ENCODE peak calls at places on chromosomes 4 and X, in five cellular contexts. One of them, this sample, is unnamed.

GRCh38 chr4:37008199-37008598 is 236.3 kb upstream of the NWD2 start:
- DNase-seq in mucosa of gallbladder: peak
- DNase-seq in activated T-helper 9 cell treated with anti-CD3 and anti-CD28 coated beads, Interleukin-2, amount 50 U/mL, for 16 hours: no peak
- DNase-seq in H4: peak
- DNase-seq in naive thymus-derived CD8-positive, alpha-beta T cell: no peak
- DNase-seq in this sample: peak

GRCh38 chrX:16148896-16149295 is 18.4 kb upstream of the MAGEB17 start:
- DNase-seq in mucosa of gallbladder: no peak
- DNase-seq in activated T-helper 9 cell treated with anti-CD3 and anti-CD28 coated beads, Interleukin-2, amount 50 U/mL, for 16 hours: no peak
- DNase-seq in H4: peak
- DNase-seq in naive thymus-derived CD8-positive, alpha-beta T cell: no peak
- DNase-seq in this sample: no peak

GRCh38 chr4:84498203-84499026 is 677 bp downstream of the NKX6-1 start:
- DNase-seq in mucosa of gallbladder: no peak
- DNase-seq in activated T-helper 9 cell treated with anti-CD3 and anti-CD28 coated beads, Interleukin-2, amount 50 U/mL, for 16 hours: no peak
- DNase-seq in H4: peak
- DNase-seq in naive thymus-derived CD8-positive, alpha-beta T cell: no peak
- DNase-seq in this sample: peak

GRCh38 chr4:41866799-41867677 is 68.2 kb upstream of the TMEM33 start:
- DNase-seq in mucosa of gallbladder: no peak
- DNase-seq in activated T-helper 9 cell treated with anti-CD3 and anti-CD28 coated beads, Interleukin-2, amount 50 U/mL, for 16 hours: no peak
- DNase-seq in H4: no peak
- DNase-seq in naive thymus-derived CD8-positive, alpha-beta T cell: no peak
- DNase-seq in this sample: no peak

GRCh38 chr4:119046263-119046662 is 89.4 kb upstream of the MYOZ2 start:
- DNase-seq in mucosa of gallbladder: no peak
- DNase-seq in activated T-helper 9 cell treated with anti-CD3 and anti-CD28 coated beads, Interleukin-2, amount 50 U/mL, for 16 hours: no peak
- DNase-seq in H4: no peak
- DNase-seq in naive thymus-derived CD8-positive, alpha-beta T cell: no peak
- DNase-seq in this sample: no peak

GRCh38 chr4:88807499-88807898 is 109.9 kb upstream of the NAP1L5 start:
- DNase-seq in mucosa of gallbladder: peak
- DNase-seq in activated T-helper 9 cell treated with anti-CD3 and anti-CD28 coated beads, Interleukin-2, amount 50 U/mL, for 16 hours: no peak
- DNase-seq in H4: no peak
- DNase-seq in naive thymus-derived CD8-positive, alpha-beta T cell: no peak
- DNase-seq in this sample: no peak

GRCh38 chr4:155629831-155630425 is 36.7 kb upstream of the GUCY1A1 start:
- DNase-seq in mucosa of gallbladder: no peak
- DNase-seq in activated T-helper 9 cell treated with anti-CD3 and anti-CD28 coated beads, Interleukin-2, amount 50 U/mL, for 16 hours: no peak
- DNase-seq in H4: peak
- DNase-seq in naive thymus-derived CD8-positive, alpha-beta T cell: no peak
- DNase-seq in this sample: no peak

GRCh38 chr4:185033950-185034349 is 15.7 kb downstream of the HELT start:
- DNase-seq in mucosa of gallbladder: no peak
- DNase-seq in activated T-helper 9 cell treated with anti-CD3 and anti-CD28 coated beads, Interleukin-2, amount 50 U/mL, for 16 hours: no peak
- DNase-seq in H4: no peak
- DNase-seq in naive thymus-derived CD8-positive, alpha-beta T cell: no peak
- DNase-seq in this sample: no peak

GRCh38 chrX:153342762-153343558 is 9.0 kb downstream of the ZNF275 start:
- DNase-seq in mucosa of gallbladder: no peak
- DNase-seq in activated T-helper 9 cell treated with anti-CD3 and anti-CD28 coated beads, Interleukin-2, amount 50 U/mL, for 16 hours: no peak
- DNase-seq in H4: no peak
- DNase-seq in naive thymus-derived CD8-positive, alpha-beta T cell: no peak
- DNase-seq in this sample: no peak

GRCh38 chr4:156977435-156978160 is 6.0 kb upstream of the PDGFC start:
- DNase-seq in mucosa of gallbladder: no peak
- DNase-seq in activated T-helper 9 cell treated with anti-CD3 and anti-CD28 coated beads, Interleukin-2, amount 50 U/mL, for 16 hours: no peak
- DNase-seq in H4: peak
- DNase-seq in naive thymus-derived CD8-positive, alpha-beta T cell: no peak
- DNase-seq in this sample: no peak

GRCh38 chr4:107349266-107349665 is 313.2 kb upstream of the DKK2 start:
- DNase-seq in mucosa of gallbladder: no peak
- DNase-seq in activated T-helper 9 cell treated with anti-CD3 and anti-CD28 coated beads, Interleukin-2, amount 50 U/mL, for 16 hours: no peak
- DNase-seq in H4: peak
- DNase-seq in naive thymus-derived CD8-positive, alpha-beta T cell: no peak
- DNase-seq in this sample: no peak

GRCh38 chrX:44400588-44400987 is 57.1 kb upstream of the EFHC2 start:
- DNase-seq in mucosa of gallbladder: no peak
- DNase-seq in activated T-helper 9 cell treated with anti-CD3 and anti-CD28 coated beads, Interleukin-2, amount 50 U/mL, for 16 hours: no peak
- DNase-seq in H4: peak
- DNase-seq in naive thymus-derived CD8-positive, alpha-beta T cell: no peak
- DNase-seq in this sample: no peak

GRCh38 chr4:137853424-137853823 is 321.1 kb upstream of the PCDH18 start:
- DNase-seq in mucosa of gallbladder: no peak
- DNase-seq in activated T-helper 9 cell treated with anti-CD3 and anti-CD28 coated beads, Interleukin-2, amount 50 U/mL, for 16 hours: no peak
- DNase-seq in H4: no peak
- DNase-seq in naive thymus-derived CD8-positive, alpha-beta T cell: no peak
- DNase-seq in this sample: no peak

GRCh38 chr4:109588176-109588575 is 28.1 kb downstream of the MCUB start:
- DNase-seq in mucosa of gallbladder: no peak
- DNase-seq in activated T-helper 9 cell treated with anti-CD3 and anti-CD28 coated beads, Interleukin-2, amount 50 U/mL, for 16 hours: peak
- DNase-seq in H4: no peak
- DNase-seq in naive thymus-derived CD8-positive, alpha-beta T cell: peak
- DNase-seq in this sample: no peak

GRCh38 chr4:87042986-87043820 is 108.4 kb downstream of the AFF1 start:
- DNase-seq in mucosa of gallbladder: no peak
- DNase-seq in activated T-helper 9 cell treated with anti-CD3 and anti-CD28 coated beads, Interleukin-2, amount 50 U/mL, for 16 hours: no peak
- DNase-seq in H4: no peak
- DNase-seq in naive thymus-derived CD8-positive, alpha-beta T cell: no peak
- DNase-seq in this sample: no peak

GRCh38 chr4:183591301-183591700 is 67.7 kb downstream of the RWDD4 start:
- DNase-seq in mucosa of gallbladder: no peak
- DNase-seq in activated T-helper 9 cell treated with anti-CD3 and anti-CD28 coated beads, Interleukin-2, amount 50 U/mL, for 16 hours: no peak
- DNase-seq in H4: no peak
- DNase-seq in naive thymus-derived CD8-positive, alpha-beta T cell: no peak
- DNase-seq in this sample: no peak

GRCh38 chr4:107318078-107318477 is 282.0 kb upstream of the DKK2 start:
- DNase-seq in mucosa of gallbladder: no peak
- DNase-seq in activated T-helper 9 cell treated with anti-CD3 and anti-CD28 coated beads, Interleukin-2, amount 50 U/mL, for 16 hours: no peak
- DNase-seq in H4: no peak
- DNase-seq in naive thymus-derived CD8-positive, alpha-beta T cell: no peak
- DNase-seq in this sample: no peak

GRCh38 chr4:106329027-106329618 is 12.8 kb downstream of the AIMP1 start:
- DNase-seq in mucosa of gallbladder: no peak
- DNase-seq in activated T-helper 9 cell treated with anti-CD3 and anti-CD28 coated beads, Interleukin-2, amount 50 U/mL, for 16 hours: no peak
- DNase-seq in H4: peak
- DNase-seq in naive thymus-derived CD8-positive, alpha-beta T cell: no peak
- DNase-seq in this sample: peak

GRCh38 chr4:129371901-129372300 is 275.9 kb downstream of the C4orf33 start:
- DNase-seq in mucosa of gallbladder: no peak
- DNase-seq in activated T-helper 9 cell treated with anti-CD3 and anti-CD28 coated beads, Interleukin-2, amount 50 U/mL, for 16 hours: no peak
- DNase-seq in H4: no peak
- DNase-seq in naive thymus-derived CD8-positive, alpha-beta T cell: no peak
- DNase-seq in this sample: no peak

GRCh38 chr4:107379054-107379869 is 340.8 kb downstream of the PAPSS1 start:
- DNase-seq in mucosa of gallbladder: no peak
- DNase-seq in activated T-helper 9 cell treated with anti-CD3 and anti-CD28 coated beads, Interleukin-2, amount 50 U/mL, for 16 hours: no peak
- DNase-seq in H4: no peak
- DNase-seq in naive thymus-derived CD8-positive, alpha-beta T cell: no peak
- DNase-seq in this sample: peak

GRCh38 chrX:24498975-24499374 is 33.9 kb downstream of the PDK3 start:
- DNase-seq in mucosa of gallbladder: no peak
- DNase-seq in activated T-helper 9 cell treated with anti-CD3 and anti-CD28 coated beads, Interleukin-2, amount 50 U/mL, for 16 hours: no peak
- DNase-seq in H4: no peak
- DNase-seq in naive thymus-derived CD8-positive, alpha-beta T cell: no peak
- DNase-seq in this sample: peak

GRCh38 chrX:49919617-49920016 is 2.8 kb upstream of the CLCN5 start:
- DNase-seq in mucosa of gallbladder: peak
- DNase-seq in activated T-helper 9 cell treated with anti-CD3 and anti-CD28 coated beads, Interleukin-2, amount 50 U/mL, for 16 hours: peak
- DNase-seq in H4: peak
- DNase-seq in naive thymus-derived CD8-positive, alpha-beta T cell: peak
- DNase-seq in this sample: peak

GRCh38 chr4:98542011-98542410 is 116.4 kb downstream of the TSPAN5 start:
- DNase-seq in mucosa of gallbladder: no peak
- DNase-seq in activated T-helper 9 cell treated with anti-CD3 and anti-CD28 coated beads, Interleukin-2, amount 50 U/mL, for 16 hours: no peak
- DNase-seq in H4: no peak
- DNase-seq in naive thymus-derived CD8-positive, alpha-beta T cell: no peak
- DNase-seq in this sample: no peak

GRCh38 chr4:1177274-1178141 is 5.1 kb upstream of the SPON2 start:
- DNase-seq in mucosa of gallbladder: no peak
- DNase-seq in activated T-helper 9 cell treated with anti-CD3 and anti-CD28 coated beads, Interleukin-2, amount 50 U/mL, for 16 hours: no peak
- DNase-seq in H4: peak
- DNase-seq in naive thymus-derived CD8-positive, alpha-beta T cell: no peak
- DNase-seq in this sample: no peak

GRCh38 chrX:49039598-49040375 is 3.4 kb downstream of the TFE3 start:
- DNase-seq in mucosa of gallbladder: peak
- DNase-seq in activated T-helper 9 cell treated with anti-CD3 and anti-CD28 coated beads, Interleukin-2, amount 50 U/mL, for 16 hours: peak
- DNase-seq in H4: peak
- DNase-seq in naive thymus-derived CD8-positive, alpha-beta T cell: peak
- DNase-seq in this sample: peak

GRCh38 chr4:60314367-60314766 is 885.8 kb upstream of the ADGRL3 start:
- DNase-seq in mucosa of gallbladder: no peak
- DNase-seq in activated T-helper 9 cell treated with anti-CD3 and anti-CD28 coated beads, Interleukin-2, amount 50 U/mL, for 16 hours: no peak
- DNase-seq in H4: no peak
- DNase-seq in naive thymus-derived CD8-positive, alpha-beta T cell: no peak
- DNase-seq in this sample: no peak

GRCh38 chrX:9320940-9321339 is 143.9 kb upstream of the TBL1X start:
- DNase-seq in mucosa of gallbladder: no peak
- DNase-seq in activated T-helper 9 cell treated with anti-CD3 and anti-CD28 coated beads, Interleukin-2, amount 50 U/mL, for 16 hours: no peak
- DNase-seq in H4: no peak
- DNase-seq in naive thymus-derived CD8-positive, alpha-beta T cell: no peak
- DNase-seq in this sample: no peak

GRCh38 chrX:17014216-17014615 is 67.8 kb downstream of the REPS2 start:
- DNase-seq in mucosa of gallbladder: no peak
- DNase-seq in activated T-helper 9 cell treated with anti-CD3 and anti-CD28 coated beads, Interleukin-2, amount 50 U/mL, for 16 hours: no peak
- DNase-seq in H4: no peak
- DNase-seq in naive thymus-derived CD8-positive, alpha-beta T cell: no peak
- DNase-seq in this sample: no peak

GRCh38 chrX:133676344-133677122 is 261.2 kb upstream of the GPC4 start:
- DNase-seq in mucosa of gallbladder: peak
- DNase-seq in activated T-helper 9 cell treated with anti-CD3 and anti-CD28 coated beads, Interleukin-2, amount 50 U/mL, for 16 hours: no peak
- DNase-seq in H4: no peak
- DNase-seq in naive thymus-derived CD8-positive, alpha-beta T cell: no peak
- DNase-seq in this sample: peak